ENCODE peak calls at places on chromosome 14, in four cellular contexts. One of them, this sample, is unnamed. For H3K4me1, the result is how much of the 10 kb centered on the place peaks cover.

GRCh38 chr14:24693353-24693737 is 59.4 kb upstream of the GZMB start:
- DNase-seq in hepatocyte: no peak
- DNase-seq in aorta: no peak
- DNase-seq in naive thymus-derived CD4-positive, alpha-beta T cell: no peak
- DNase-seq in this sample: no peak

GRCh38 chr14:60753264-60754126 is 18.9 kb downstream of the MNAT1 start:
- DNase-seq in hepatocyte: no peak
- DNase-seq in aorta: no peak
- DNase-seq in naive thymus-derived CD4-positive, alpha-beta T cell: peak
- DNase-seq in this sample: no peak

GRCh38 chr14:51293149-51293925 is 53.3 kb downstream of the TMX1 start:
- DNase-seq in hepatocyte: no peak
- DNase-seq in aorta: peak
- DNase-seq in naive thymus-derived CD4-positive, alpha-beta T cell: no peak
- DNase-seq in this sample: peak

GRCh38 chr14:23514009-23514962 is 37.3 kb downstream of the ZFHX2 start:
- DNase-seq in hepatocyte: no peak
- DNase-seq in aorta: no peak
- DNase-seq in naive thymus-derived CD4-positive, alpha-beta T cell: no peak
- DNase-seq in this sample: no peak

GRCh38 chr14:101758913-101759593 is 2.5 kb upstream of the PPP2R5C start:
- DNase-seq in hepatocyte: no peak
- DNase-seq in aorta: no peak
- DNase-seq in naive thymus-derived CD4-positive, alpha-beta T cell: no peak
- DNase-seq in this sample: no peak

GRCh38 chr14:50726372-50727107 is 58.4 kb upstream of the SAV1 start:
- DNase-seq in hepatocyte: no peak
- DNase-seq in aorta: no peak
- DNase-seq in naive thymus-derived CD4-positive, alpha-beta T cell: peak
- DNase-seq in this sample: no peak

GRCh38 chr14:90381999-90382451 is 14.8 kb upstream of the CALM1 start:
- DNase-seq in hepatocyte: peak
- DNase-seq in aorta: peak
- DNase-seq in naive thymus-derived CD4-positive, alpha-beta T cell: no peak
- DNase-seq in this sample: no peak

GRCh38 chr14:31159682-31160296 is 47.8 kb downstream of the HECTD1 start:
- DNase-seq in hepatocyte: peak
- DNase-seq in aorta: peak
- DNase-seq in naive thymus-derived CD4-positive, alpha-beta T cell: no peak
- DNase-seq in this sample: no peak

GRCh38 chr14:86515195-86515594 is 985.3 kb downstream of the FLRT2 start:
- DNase-seq in hepatocyte: no peak
- DNase-seq in aorta: no peak
- DNase-seq in naive thymus-derived CD4-positive, alpha-beta T cell: no peak
- DNase-seq in this sample: no peak

GRCh38 chr14:68692916-68693771 is 99.7 kb downstream of the ZFP36L1 start:
- DNase-seq in hepatocyte: no peak
- DNase-seq in aorta: peak
- DNase-seq in naive thymus-derived CD4-positive, alpha-beta T cell: no peak
- DNase-seq in this sample: no peak

GRCh38 chr14:53327716-53328115 is 174.6 kb upstream of the DDHD1 start:
- DNase-seq in hepatocyte: no peak
- DNase-seq in aorta: no peak
- DNase-seq in naive thymus-derived CD4-positive, alpha-beta T cell: no peak
- DNase-seq in this sample: peak

GRCh38 chr14:96216627-96217026 is 12.0 kb downstream of the BDKRB2 start:
- DNase-seq in hepatocyte: no peak
- DNase-seq in aorta: no peak
- DNase-seq in naive thymus-derived CD4-positive, alpha-beta T cell: no peak
- DNase-seq in this sample: no peak

GRCh38 chr14:72049462-72049861 is 117.2 kb downstream of the RGS6 start:
- DNase-seq in hepatocyte: no peak
- DNase-seq in aorta: no peak
- DNase-seq in naive thymus-derived CD4-positive, alpha-beta T cell: no peak
- DNase-seq in this sample: no peak

GRCh38 chr14:24921903-24922302 is 128.0 kb downstream of the STXBP6 start:
- DNase-seq in hepatocyte: no peak
- DNase-seq in aorta: no peak
- DNase-seq in naive thymus-derived CD4-positive, alpha-beta T cell: no peak
- DNase-seq in this sample: no peak

GRCh38 chr14:81323621-81324400 is 76.3 kb downstream of the STON2 start:
- DNase-seq in hepatocyte: peak
- DNase-seq in aorta: no peak
- DNase-seq in naive thymus-derived CD4-positive, alpha-beta T cell: no peak
- DNase-seq in this sample: no peak

GRCh38 chr14:21346532-21347135 is 37.2 kb downstream of the SUPT16H start:
- DNase-seq in hepatocyte: no peak
- DNase-seq in aorta: no peak
- DNase-seq in naive thymus-derived CD4-positive, alpha-beta T cell: no peak
- DNase-seq in this sample: no peak

GRCh38 chr14:50837271-50837670 is 6.3 kb upstream of the NIN start:
- DNase-seq in hepatocyte: no peak
- DNase-seq in aorta: no peak
- DNase-seq in naive thymus-derived CD4-positive, alpha-beta T cell: no peak
- DNase-seq in this sample: no peak

GRCh38 chr14:74308695-74309094 is 6.0 kb upstream of the ABCD4 start:
- DNase-seq in hepatocyte: no peak
- DNase-seq in aorta: no peak
- DNase-seq in naive thymus-derived CD4-positive, alpha-beta T cell: no peak
- DNase-seq in this sample: no peak

GRCh38 chr14:94462219-94462551 is 9.6 kb upstream of the SERPINA11 start:
- DNase-seq in hepatocyte: no peak
- DNase-seq in aorta: no peak
- DNase-seq in naive thymus-derived CD4-positive, alpha-beta T cell: no peak
- DNase-seq in this sample: no peak

GRCh38 chr14:92702441-92702918 is 45.9 kb downstream of the LGMN start:
- DNase-seq in hepatocyte: no peak
- DNase-seq in aorta: peak
- DNase-seq in naive thymus-derived CD4-positive, alpha-beta T cell: no peak
- DNase-seq in this sample: no peak

GRCh38 chr14:24115451-24116110 is 832 bp upstream of the NRL start:
- DNase-seq in hepatocyte: no peak
- DNase-seq in aorta: peak
- DNase-seq in naive thymus-derived CD4-positive, alpha-beta T cell: no peak
- DNase-seq in this sample: no peak

GRCh38 chr14:91872517-91873470 is 5.5 kb upstream of the TC2N start:
- DNase-seq in hepatocyte: no peak
- DNase-seq in aorta: peak
- DNase-seq in naive thymus-derived CD4-positive, alpha-beta T cell: peak
- DNase-seq in this sample: peak

GRCh38 chr14:100417466-100417865 is 94.3 kb downstream of the SLC25A47 start:
- DNase-seq in hepatocyte: peak
- DNase-seq in aorta: no peak
- DNase-seq in naive thymus-derived CD4-positive, alpha-beta T cell: no peak
- DNase-seq in this sample: peak

GRCh38 chr14:83779266-83779665 is 1750.7 kb upstream of the FLRT2 start:
- DNase-seq in hepatocyte: peak
- DNase-seq in aorta: no peak
- DNase-seq in naive thymus-derived CD4-positive, alpha-beta T cell: no peak
- DNase-seq in this sample: no peak

GRCh38 chr14:88553886-88554457 is 835 bp downstream of the PTPN21 start:
- DNase-seq in hepatocyte: no peak
- DNase-seq in aorta: no peak
- DNase-seq in naive thymus-derived CD4-positive, alpha-beta T cell: no peak
- DNase-seq in this sample: no peak

GRCh38 chr14:101019974-101020710 is 116.6 kb upstream of the RTL1 start:
- DNase-seq in hepatocyte: no peak
- DNase-seq in aorta: no peak
- DNase-seq in naive thymus-derived CD4-positive, alpha-beta T cell: no peak
- DNase-seq in this sample: no peak

GRCh38 chr14:32711103-32711680 is 227.5 kb upstream of the NPAS3 start:
- DNase-seq in hepatocyte: peak
- DNase-seq in aorta: no peak
- DNase-seq in naive thymus-derived CD4-positive, alpha-beta T cell: no peak
- DNase-seq in this sample: no peak

GRCh38 chr14:89620436-89620835 is 203.4 kb upstream of the FOXN3 start:
- DNase-seq in hepatocyte: no peak
- DNase-seq in aorta: no peak
- DNase-seq in naive thymus-derived CD4-positive, alpha-beta T cell: no peak
- DNase-seq in this sample: no peak

GRCh38 chr14:95431199-95432145 is 85.0 kb downstream of the SYNE3 start:
- DNase-seq in hepatocyte: peak
- DNase-seq in aorta: peak
- DNase-seq in naive thymus-derived CD4-positive, alpha-beta T cell: no peak
- DNase-seq in this sample: no peak

DNA sequence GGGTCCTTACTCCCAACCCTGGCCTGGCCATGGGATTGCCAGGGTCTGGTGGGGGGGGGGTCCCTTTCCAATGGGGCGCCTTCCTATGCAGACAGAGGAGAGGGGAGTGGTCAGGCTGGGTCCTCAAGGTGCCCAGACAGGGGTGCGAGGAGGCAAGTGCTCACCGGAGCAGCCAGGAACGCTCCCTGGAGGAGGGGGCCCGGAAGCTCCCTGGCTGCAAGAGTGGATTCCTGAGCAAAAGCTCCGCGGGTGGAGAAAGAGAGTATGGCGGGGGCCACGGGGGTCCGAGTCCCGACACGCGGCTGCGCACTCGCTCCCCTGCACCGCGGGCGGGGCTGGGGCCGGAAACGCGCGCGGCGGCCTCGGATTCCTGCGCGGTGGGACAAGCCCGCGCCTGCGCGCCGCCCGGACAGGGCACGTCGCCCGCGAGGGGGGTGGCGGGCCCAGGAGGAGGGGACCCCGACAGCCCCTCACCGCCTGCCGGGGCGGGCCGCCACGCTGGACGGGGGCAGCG is 27.7 kb upstream of the GPR132 start:
- DNase-seq in hepatocyte: peak
- DNase-seq in aorta: peak
- DNase-seq in naive thymus-derived CD4-positive, alpha-beta T cell: peak
- DNase-seq in this sample: peak
- H3K4me1 ChIP-seq in hepatocyte: under half
- H3K4me1 ChIP-seq in aorta: under half
- H3K4me1 ChIP-seq in naive thymus-derived CD4-positive, alpha-beta T cell: under half
- H3K4me1 ChIP-seq in this sample: under half

GRCh38 chr14:67360469-67361206 is 510 bp downstream of the EIF2S1 start:
- DNase-seq in hepatocyte: no peak
- DNase-seq in aorta: no peak
- DNase-seq in naive thymus-derived CD4-positive, alpha-beta T cell: no peak
- DNase-seq in this sample: no peak
- H3K4me1 ChIP-seq in hepatocyte: under half
- H3K4me1 ChIP-seq in aorta: under half
- H3K4me1 ChIP-seq in naive thymus-derived CD4-positive, alpha-beta T cell: under half
- H3K4me1 ChIP-seq in this sample: under half

DNA sequence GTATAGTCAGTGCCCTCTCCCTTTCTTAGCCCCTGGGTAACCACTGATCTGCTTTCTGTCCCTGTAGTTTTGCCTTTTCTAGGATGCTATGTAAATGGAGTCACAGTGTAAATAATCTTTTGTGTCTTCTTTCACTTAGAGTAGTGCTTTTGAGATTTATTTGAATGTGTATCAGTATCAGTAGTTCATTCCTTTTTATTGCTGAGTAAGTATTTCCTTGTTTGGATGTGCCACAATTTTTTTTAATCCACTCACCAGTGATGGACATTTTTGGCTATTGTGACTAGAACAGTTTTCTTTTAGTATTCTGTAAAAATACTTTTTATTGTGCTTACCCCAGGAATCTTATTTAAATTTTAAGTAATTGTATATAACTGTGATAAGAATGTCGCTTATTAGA is 3.4 kb downstream of the MARK3 start:
- DNase-seq in hepatocyte: no peak
- DNase-seq in aorta: no peak
- DNase-seq in naive thymus-derived CD4-positive, alpha-beta T cell: no peak
- DNase-seq in this sample: no peak
- H3K4me1 ChIP-seq in hepatocyte: under half
- H3K4me1 ChIP-seq in aorta: under half
- H3K4me1 ChIP-seq in naive thymus-derived CD4-positive, alpha-beta T cell: under half
- H3K4me1 ChIP-seq in this sample: under half

GRCh38 chr14:77036484-77037337 is 8.2 kb upstream of the IRF2BPL start:
- DNase-seq in hepatocyte: no peak
- DNase-seq in aorta: no peak
- DNase-seq in naive thymus-derived CD4-positive, alpha-beta T cell: no peak
- DNase-seq in this sample: no peak
- H3K4me1 ChIP-seq in hepatocyte: half or more
- H3K4me1 ChIP-seq in aorta: under half
- H3K4me1 ChIP-seq in naive thymus-derived CD4-positive, alpha-beta T cell: half or more
- H3K4me1 ChIP-seq in this sample: under half

This sample was measured in right cardiac atrium.